ENCODE peak calls at places on chromosomes 13 and 19, in four cellular contexts. B is IMR-90, X is H1, L is mesendoderm. I is an unnamed sample.

GRCh38 chr19:38175422-38175821 is 48.6 kb downstream of the DPF1 start:
- DNase-seq in B (no peak), X (no peak), L (no peak), I (no peak)

GRCh38 chr19:44113784-44114390 is 688 bp downstream of the ZNF225 start:
- DNase-seq in B (peak; percentile 27), X (no peak), L (peak; percentile 15), I (peak; percentile 29)

GRCh38 chr13:85140192-85140591 is 659.0 kb downstream of the SLITRK6 start:
- DNase-seq in B (no peak), X (no peak), L (peak; percentile 32), I (no peak)

GRCh38 chr19:3360494-3361383 is 5.6 kb upstream of the NFIC start:
- DNase-seq in B (no peak), X (no peak), L (no peak), I (no peak)

GRCh38 chr19:39296906-39297305 is 699 bp downstream of the IFNL1 start:
- DNase-seq in B (no peak), X (no peak), L (no peak), I (no peak)

GRCh38 chr19:18785179-18786124 is 5.7 kb downstream of the COMP start:
- DNase-seq in B (peak; percentile 22), X (no peak), L (peak; percentile 89), I (peak; percentile 89)

GRCh38 chr13:73684286-73684685 is 449.9 kb downstream of the KLF12 start:
- DNase-seq in B (no peak), X (no peak), L (no peak), I (no peak)

GRCh38 chr19:49746206-49746958 is 16.7 kb downstream of the TSKS start:
- DNase-seq in B (no peak), X (peak; percentile 97), L (peak; percentile 94), I (peak; percentile 98)

GRCh38 chr13:36630181-36630806 is 43.5 kb upstream of the SERTM1 start:
- DNase-seq in B (no peak), X (no peak), L (no peak), I (no peak)

GRCh38 chr19:29630661-29631060 is 24.6 kb downstream of the POP4 start:
- DNase-seq in B (no peak), X (no peak), L (no peak), I (no peak)

GRCh38 chr13:106919093-106919492 is 351.2 kb upstream of the ARGLU1 start:
- DNase-seq in B (no peak), X (no peak), L (no peak), I (no peak)

GRCh38 chr13:97386832-97387486 is 47.0 kb upstream of the RAP2A start:
- DNase-seq in B (no peak), X (no peak), L (no peak), I (no peak)
- H4K5ac ChIP-seq in B (no peak overlapping the region), X (no peak overlapping the region), L (no peak overlapping the region), I (no peak overlapping the region)

GRCh38 chr19:531009-531752 is 379 bp upstream of the CDC34 start:
- DNase-seq in B (peak; percentile 76), X (no peak), L (peak; percentile 93), I (peak; percentile 89)

GRCh38 chr19:533485-534058 is 2.0 kb downstream of the CDC34 start:
- DNase-seq in B (no peak), X (no peak), L (no peak), I (no peak)

GRCh38 chr19:532578-533484 is 1.3 kb downstream of the CDC34 start:
- DNase-seq in B (peak; percentile 64), X (no peak), L (peak; percentile 85), I (peak; percentile 73)

GRCh38 chr19:530133-531008 is 1.2 kb upstream of the CDC34 start:
- DNase-seq in B (no peak), X (no peak), L (no peak), I (no peak)

GRCh38 chr19:531753-532571 is at the start of gene CDC34:
- DNase-seq in B (no peak), X (no peak), L (no peak), I (no peak)
- H2BK15ac ChIP-seq in B (no peak within 1 kb of the TSS), X (no peak within 1 kb of the TSS), L (no peak within 1 kb of the TSS), I (no peak within 1 kb of the TSS)

DNA sequence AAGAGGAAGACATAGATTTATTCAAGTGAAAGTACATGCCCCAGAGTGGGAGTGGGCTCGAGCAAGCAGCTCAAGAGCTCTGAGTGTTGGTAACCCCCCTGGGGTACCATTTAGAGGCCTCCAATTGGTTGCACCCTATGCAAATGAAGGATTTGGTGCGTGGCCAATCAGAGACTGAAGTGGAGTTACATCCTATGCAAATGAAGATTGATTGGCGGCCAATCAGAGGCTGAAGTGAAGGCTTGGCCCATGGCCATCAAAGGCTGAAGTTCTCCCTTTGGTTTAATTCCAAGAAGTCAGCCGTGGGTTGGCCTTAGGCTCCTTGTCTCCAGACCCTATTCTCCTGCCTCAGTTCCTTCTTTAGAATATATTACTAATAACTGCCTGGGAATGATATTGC is 12.9 kb upstream of the IGFL1 start:
- DNase-seq in B (no peak), X (no peak), L (no peak), I (no peak)
- H3K4me2 ChIP-seq in B (no peak overlapping the region), X (no peak overlapping the region), L (no peak overlapping the region), I (no peak overlapping the region)

GRCh38 chr13:57425531-57425930 is 206.0 kb upstream of the PCDH17 start:
- DNase-seq in B (no peak), X (no peak), L (no peak), I (no peak)
- H4K5ac ChIP-seq in B (no peak overlapping the region), X (no peak overlapping the region), L (no peak overlapping the region), I (no peak overlapping the region)

GRCh38 chr19:9139609-9140158 is 513 bp upstream of the ZNF317 start:
- DNase-seq in B (no peak), X (no peak), L (no peak), I (no peak)

GRCh38 chr19:9144920-9145319 is 4.7 kb downstream of the ZNF317 start:
- DNase-seq in B (no peak), X (no peak), L (peak; percentile 23), I (no peak)

DNA sequence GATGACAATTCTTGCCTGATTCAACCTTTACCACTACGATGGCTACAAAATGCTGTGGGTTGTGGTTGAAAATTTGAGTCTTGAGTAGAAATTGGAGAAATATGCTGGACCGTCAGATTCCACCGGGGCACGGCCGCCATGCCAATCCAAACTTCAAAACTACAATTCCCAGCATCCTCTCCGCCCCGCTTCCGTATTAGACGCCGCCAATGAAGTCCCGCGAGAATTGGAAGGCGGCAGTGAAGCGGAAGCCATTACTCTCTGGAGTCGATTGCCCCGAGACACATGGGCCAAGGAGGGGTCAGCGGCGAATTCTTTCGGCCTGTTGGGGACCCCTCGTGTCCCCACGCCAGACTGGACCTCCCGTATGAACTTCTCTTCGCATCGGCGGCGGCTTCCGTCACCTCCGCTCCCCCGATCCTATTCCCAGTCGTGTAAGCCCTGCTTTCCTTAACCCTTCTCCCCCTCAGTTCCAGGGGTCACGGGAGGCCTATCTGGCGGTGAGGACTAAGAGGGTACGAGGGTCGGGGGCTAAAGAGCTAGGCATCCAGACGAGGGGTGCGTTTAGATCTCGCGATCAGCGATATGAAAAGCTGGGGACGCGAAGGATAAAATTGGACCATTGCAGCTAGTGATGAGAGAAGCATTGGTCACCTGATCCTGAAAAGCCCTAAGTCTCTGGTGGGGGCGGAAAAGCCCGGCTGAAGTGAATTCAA is at the start of gene ZNF317:
- DNase-seq in B (peak; percentile 88), X (peak; percentile 38), L (peak; percentile 96), I (peak; percentile 91)
- H2BK15ac ChIP-seq in B (no peak within 1 kb of the TSS), X (peak within 1 kb of the TSS; percentile 84), L (no peak within 1 kb of the TSS), I (no peak within 1 kb of the TSS)

GRCh38 chr13:99374994-99375805 is 68.0 kb upstream of the GPR183 start:
- DNase-seq in B (no peak), X (no peak), L (no peak), I (no peak)
- H3K4me2 ChIP-seq in B (no peak overlapping the region), X (no peak overlapping the region), L (no peak overlapping the region), I (no peak overlapping the region)

GRCh38 chr13:112899618-112900600 is 69.1 kb upstream of the MCF2L start:
- DNase-seq in B (no peak), X (no peak), L (no peak), I (peak; percentile 17)

GRCh38 chr13:112896736-112897602 is 72.0 kb upstream of the MCF2L start:
- DNase-seq in B (no peak), X (no peak), L (no peak), I (no peak)

GRCh38 chr13:112898786-112899617 is 70.0 kb upstream of the MCF2L start:
- DNase-seq in B (no peak), X (no peak), L (no peak), I (no peak)

GRCh38 chr13:112897603-112897955 is 71.4 kb upstream of the MCF2L start:
- DNase-seq in B (no peak), X (no peak), L (no peak), I (no peak)

GRCh38 chr13:112897956-112898785 is 70.8 kb upstream of the MCF2L start:
- DNase-seq in B (no peak), X (no peak), L (no peak), I (no peak)
- H4K5ac ChIP-seq in B (no peak overlapping the region), X (no peak overlapping the region), L (no peak overlapping the region), I (no peak overlapping the region)

GRCh38 chr19:1748115-1748702 is 5.1 kb upstream of the ONECUT3 start:
- DNase-seq in B (no peak), X (no peak), L (no peak), I (no peak)

GRCh38 chr19:1751367-1752008 is 1.8 kb upstream of the ONECUT3 start:
- DNase-seq in B (no peak), X (no peak), L (no peak), I (no peak)

GRCh38 chr19:1748703-1749341 is 4.5 kb upstream of the ONECUT3 start:
- DNase-seq in B (no peak), X (no peak), L (no peak), I (no peak)

GRCh38 chr19:1750343-1751021 is 2.8 kb upstream of the ONECUT3 start:
- DNase-seq in B (no peak), X (no peak), L (no peak), I (no peak)

DNA sequence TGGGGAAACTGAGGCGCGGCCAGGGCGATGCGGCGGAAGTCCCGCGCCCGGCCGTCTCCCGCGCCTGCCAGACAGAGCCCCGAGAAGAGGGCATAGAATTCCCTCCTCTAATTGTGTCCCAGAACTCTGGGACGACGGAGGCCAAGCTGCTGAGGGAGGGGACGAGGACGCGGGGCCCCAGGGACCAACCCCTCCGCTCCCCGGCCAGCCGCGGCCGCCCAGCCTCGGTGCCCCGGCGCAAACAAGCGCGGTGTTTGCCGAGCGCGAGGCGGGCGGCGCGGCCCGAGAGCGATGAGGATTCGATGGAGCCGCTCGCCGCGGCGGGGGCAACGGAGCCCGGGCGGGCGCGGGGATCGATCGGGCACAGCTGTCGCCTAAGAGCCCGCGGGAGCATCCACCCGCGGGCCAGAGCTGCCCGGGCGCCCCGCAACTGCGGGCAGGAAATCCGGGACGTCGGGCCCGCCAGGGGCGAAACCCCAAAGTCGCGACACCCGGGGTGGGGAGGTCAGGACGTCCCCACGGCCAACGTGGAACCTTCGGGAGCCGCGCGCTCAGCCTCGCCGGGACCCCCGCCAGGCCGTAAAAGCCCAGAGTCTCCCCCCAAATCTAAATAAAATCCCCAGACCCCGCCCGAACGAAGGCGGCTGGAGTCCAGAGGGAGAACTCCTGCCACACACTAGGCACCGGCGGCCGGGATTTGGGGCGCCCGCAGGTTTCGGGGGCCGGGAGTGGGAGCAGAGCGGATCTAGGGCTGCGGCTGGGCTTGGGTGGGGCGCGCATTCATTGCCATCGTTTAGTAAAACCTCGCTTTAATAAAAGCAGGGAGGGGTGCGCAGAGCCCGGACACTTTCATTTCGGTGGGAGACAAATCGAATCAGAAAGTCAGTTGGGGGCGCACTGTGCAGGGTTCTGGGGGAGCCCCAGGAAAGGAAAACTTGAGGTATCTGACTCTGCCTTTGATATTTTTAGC is 3.6 kb upstream of the ONECUT3 start:
- DNase-seq in B (no peak), X (no peak), L (no peak), I (no peak)
- H2BK15ac ChIP-seq in B (no peak overlapping the region), X (peak overlapping the region; percentile 46), L (no peak overlapping the region), I (no peak overlapping the region)

I was measured in H9.